ENCODE peak calls at places on chromosomes 16 and 17, in seven cellular contexts. U is left lung, V is tibial nerve, H is colonic mucosa, Z is right atrium auricular region, O is thoracic aorta, C is stomach. P is an unnamed sample.

GRCh38 chr17:69179227-69179952 is 37.7 kb upstream of the ABCA6 start:
- DNase-seq in O (no peak), U (no peak), Z (no peak), V (no peak), H (no peak), C (peak), P (no peak)

GRCh38 chr17:14320098-14320497 is 19.2 kb downstream of the HS3ST3B1 start:
- DNase-seq in O (no peak), C (no peak), V (no peak), Z (no peak), U (no peak), H (no peak), P (no peak)

GRCh38 chr17:28727727-28728363 is 743 bp upstream of the NEK8 start:
- DNase-seq in C (peak), U (peak), Z (no peak), O (no peak), V (no peak), H (peak), P (peak)

GRCh38 chr16:12330977-12331376 is 354.4 kb downstream of the SNX29 start:
- DNase-seq in C (no peak), V (no peak), O (no peak), Z (no peak), H (no peak), U (no peak), P (no peak)

GRCh38 chr17:73772107-73772705 is 128.0 kb upstream of the SDK2 start:
- DNase-seq in U (no peak), H (no peak), O (no peak), V (no peak), C (no peak), Z (no peak), P (no peak)

GRCh38 chr17:1714980-1715802 is 5.0 kb upstream of the TLCD2 start:
- DNase-seq in H (peak), U (peak), C (peak), O (peak), Z (peak), V (peak), P (no peak)

GRCh38 chr16:4614571-4615388 is at the start of gene UBALD1:
- DNase-seq in V (peak), C (peak), O (peak), U (peak), H (peak), Z (peak), P (peak)

GRCh38 chr16:76676356-76676755 is 399.2 kb downstream of the CNTNAP4 start:
- DNase-seq in V (no peak), H (no peak), U (no peak), O (no peak), Z (no peak), C (no peak), P (no peak)

GRCh38 chr17:79761894-79762570 is 15.9 kb upstream of the CBX2 start:
- DNase-seq in V (no peak), O (no peak), C (no peak), U (peak), H (no peak), Z (no peak), P (no peak)

DNA sequence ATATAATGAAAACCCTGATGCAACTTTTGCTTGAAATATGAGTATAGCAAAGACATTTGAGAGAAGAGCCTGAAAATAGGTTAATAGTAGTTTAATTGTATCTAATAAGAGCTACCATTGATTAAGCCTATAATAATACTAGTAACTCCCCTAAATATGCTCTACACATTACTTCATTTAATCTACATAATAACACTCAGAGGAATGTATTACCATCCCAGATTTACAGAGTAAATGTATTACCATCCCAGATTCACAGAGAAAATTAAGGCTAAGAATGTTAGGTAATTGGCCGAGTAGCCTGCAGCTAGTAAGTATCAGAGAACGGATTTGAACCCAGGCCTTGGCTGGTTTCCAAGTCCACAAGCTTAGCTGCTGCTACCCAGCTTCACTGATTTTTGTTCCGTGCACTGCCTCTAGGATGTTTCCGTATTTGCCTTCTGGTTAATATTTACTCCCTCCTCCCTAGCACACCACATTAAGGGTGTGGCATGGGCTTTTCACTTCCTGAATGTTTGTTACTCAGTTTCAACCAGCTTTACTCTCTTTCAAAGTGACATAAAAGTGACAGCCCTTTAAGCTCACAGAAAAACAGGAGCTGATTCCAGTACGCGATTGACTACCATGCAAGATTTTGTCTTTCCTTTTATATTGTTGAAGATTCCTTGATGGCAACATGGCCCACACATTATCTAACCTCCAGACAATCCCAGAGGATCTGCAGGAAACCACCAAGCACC is 26.6 kb upstream of the TOX3 start:
- DNase-seq in Z (no peak), U (no peak), O (no peak), H (peak), C (peak), V (no peak), P (no peak)
- H3K27ac ChIP-seq in Z (no peak), U (no peak), O (no peak), H (peak), C (peak), V (peak), P (no peak)

GRCh38 chr17:21194210-21194609 is 19.8 kb downstream of the TMEM11 start:
- DNase-seq in O (no peak), U (no peak), H (no peak), Z (no peak), V (no peak), C (no peak), P (no peak)

GRCh38 chr17:21196126-21196525 is 17.8 kb downstream of the TMEM11 start:
- DNase-seq in Z (no peak), C (no peak), O (no peak), H (no peak), V (no peak), U (no peak), P (no peak)

GRCh38 chr17:21191698-21192097 is 22.3 kb downstream of the TMEM11 start:
- DNase-seq in Z (no peak), O (no peak), C (no peak), V (no peak), H (no peak), U (no peak), P (no peak)

GRCh38 chr17:21193031-21193430 is 20.9 kb downstream of the TMEM11 start:
- DNase-seq in Z (no peak), O (no peak), C (no peak), H (no peak), U (no peak), V (no peak), P (no peak)

GRCh38 chr17:21194688-21195087 is 19.3 kb downstream of the TMEM11 start:
- DNase-seq in H (no peak), Z (no peak), C (no peak), O (no peak), U (no peak), V (no peak), P (no peak)
- H3K27ac ChIP-seq in H (no peak), Z (no peak), C (peak), O (peak), U (no peak), V (no peak), P (no peak)

DNA sequence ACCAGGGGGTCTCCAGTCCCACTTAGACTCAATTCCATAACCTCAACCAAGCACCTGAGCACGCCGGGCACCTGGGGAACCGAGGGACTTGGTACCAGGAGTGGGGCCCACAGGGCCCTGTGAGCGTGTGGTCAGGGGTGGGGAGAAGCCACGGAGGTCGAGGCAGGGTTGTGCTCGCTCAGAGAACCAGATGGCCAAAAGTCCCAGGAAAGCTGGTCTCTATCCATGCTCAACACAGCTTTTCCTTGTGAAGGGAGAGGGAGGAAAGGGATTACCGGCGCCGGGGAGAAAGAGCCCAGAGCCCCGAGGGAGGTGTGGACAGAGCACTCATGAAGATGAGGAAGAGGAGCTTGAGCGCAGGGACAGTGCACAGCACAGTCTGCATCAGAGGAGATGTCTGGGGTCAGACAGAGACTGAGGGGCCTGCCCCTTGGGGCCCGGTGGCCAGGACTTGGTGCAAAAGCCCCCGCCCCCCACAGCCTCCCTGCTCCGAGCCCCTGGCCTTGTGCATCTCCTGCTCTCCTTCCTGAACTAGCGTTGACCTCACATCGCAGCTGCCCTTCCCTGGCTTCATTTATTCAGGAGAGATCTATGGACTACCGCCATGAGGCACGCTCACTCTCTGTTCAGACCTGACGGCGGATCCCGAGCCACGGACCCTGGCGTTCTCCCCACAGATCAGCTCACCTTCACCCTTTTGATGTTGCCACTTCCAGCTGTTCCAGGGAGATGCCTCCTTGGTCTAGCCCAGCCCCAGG is 355.4 kb upstream of the TNRC6C start:
- DNase-seq in Z (no peak), H (no peak), O (no peak), U (no peak), V (no peak), C (peak), P (no peak)
- H3K27ac ChIP-seq in Z (peak), H (no peak), O (peak), U (peak), V (peak), C (peak), P (no peak)

GRCh38 chr17:34302626-34303025 is 16.6 kb upstream of the CCL8 start:
- DNase-seq in C (no peak), H (no peak), Z (no peak), O (no peak), U (no peak), V (no peak), P (no peak)

GRCh38 chr17:34301986-34302385 is 16.4 kb downstream of the CCL11 start:
- DNase-seq in V (no peak), U (no peak), H (no peak), O (no peak), Z (no peak), C (no peak), P (no peak)

GRCh38 chr17:34300652-34301390 is 15.3 kb downstream of the CCL11 start:
- DNase-seq in Z (no peak), V (no peak), U (no peak), O (no peak), H (no peak), C (no peak), P (no peak)

GRCh38 chr17:34299017-34299416 is 13.5 kb downstream of the CCL11 start:
- DNase-seq in H (no peak), Z (no peak), O (no peak), U (no peak), V (no peak), C (no peak), P (no peak)

GRCh38 chr17:34299918-34300600 is 14.5 kb downstream of the CCL11 start:
- DNase-seq in C (no peak), Z (no peak), V (no peak), U (no peak), H (no peak), O (no peak), P (no peak)
- H3K27ac ChIP-seq in C (no peak), Z (no peak), V (no peak), U (no peak), H (peak), O (no peak), P (no peak)

P was measured in CD4-positive, alpha-beta T cell.